ENCODE peak calls at places on chromosomes 2 and 18, in six cellular contexts. X is uterus, C is right lobe of liver, U is adrenal gland, O is ovary, G is Peyer's patch. W is an unnamed sample.

GRCh38 chr18:10420561-10421352 is 33.7 kb upstream of the APCDD1 start:
- DNase-seq in X (no peak), U (no peak), C (no peak), G (no peak), O (no peak), W (no peak)

GRCh38 chr2:105125428-105125827 is 87.6 kb downstream of the MRPS9 start:
- DNase-seq in O (no peak), U (no peak), G (no peak), X (no peak), C (no peak), W (peak)

GRCh38 chr2:219426534-219427136 is 8.0 kb upstream of the SPEG start:
- DNase-seq in G (no peak), U (no peak), C (no peak), X (no peak), O (no peak), W (no peak)

GRCh38 chr2:96538487-96539214 is 2.1 kb downstream of the ARID5A start:
- DNase-seq in C (peak), U (peak), O (peak), X (peak), G (peak), W (no peak)

GRCh38 chr18:10051877-10052631 is 138.2 kb downstream of the VAPA start:
- DNase-seq in C (no peak), G (peak), X (peak), U (no peak), O (peak), W (no peak)

GRCh38 chr2:18378020-18378653 is 182.3 kb downstream of the RDH14 start:
- DNase-seq in C (no peak), G (peak), X (no peak), U (peak), O (no peak), W (peak)

GRCh38 chr18:3015851-3016250 is 2.9 kb upstream of the LPIN2 start:
- DNase-seq in O (no peak), G (no peak), U (no peak), X (no peak), C (no peak), W (no peak)

GRCh38 chr18:61980355-61980754 is 87.5 kb upstream of the RNF152 start:
- DNase-seq in O (no peak), C (no peak), X (no peak), U (no peak), G (no peak), W (no peak)

GRCh38 chr2:84959045-84959493 is 11.9 kb upstream of the KCMF1 start:
- DNase-seq in U (no peak), X (no peak), O (no peak), C (no peak), G (no peak), W (no peak)

GRCh38 chr2:236010920-236011685 is 157.1 kb downstream of the GBX2 start:
- DNase-seq in X (no peak), G (no peak), C (no peak), U (no peak), O (no peak), W (no peak)

GRCh38 chr2:231455222-231455621 is 9.1 kb downstream of the NCL start:
- DNase-seq in G (no peak), C (peak), O (no peak), U (no peak), X (no peak), W (no peak)

GRCh38 chr2:174675615-174676014 is 78.0 kb upstream of the WIPF1 start:
- DNase-seq in G (no peak), O (no peak), U (no peak), X (no peak), C (no peak), W (no peak)

GRCh38 chr2:177622516-177622915 is 229.9 kb downstream of the AGPS start:
- DNase-seq in G (no peak), X (no peak), U (no peak), C (no peak), O (peak), W (no peak)

GRCh38 chr18:79378416-79379250 is 17.1 kb upstream of the NFATC1 start:
- DNase-seq in X (peak), G (peak), U (peak), C (no peak), O (peak), W (peak)

GRCh38 chr2:55038428-55038827 is 11.8 kb downstream of the RTN4 start:
- DNase-seq in X (no peak), G (no peak), O (no peak), U (no peak), C (no peak), W (peak)

GRCh38 chr2:147636238-147636887 is 208.5 kb upstream of the ACVR2A start:
- DNase-seq in C (no peak), O (no peak), G (no peak), X (peak), U (peak), W (no peak)

GRCh38 chr2:158501301-158501700 is 44.5 kb downstream of the PKP4 start:
- DNase-seq in O (no peak), G (no peak), C (no peak), U (no peak), X (no peak), W (no peak)

GRCh38 chr2:32804205-32804604 is 142.5 kb upstream of the LTBP1 start:
- DNase-seq in G (no peak), X (no peak), O (no peak), U (no peak), C (no peak), W (no peak)

GRCh38 chr2:223589901-223590300 is 12.3 kb downstream of the SCG2 start:
- DNase-seq in G (no peak), U (no peak), C (no peak), X (no peak), O (no peak), W (no peak)

GRCh38 chr18:59779979-59780378 is 82.8 kb upstream of the CCBE1 start:
- DNase-seq in G (no peak), U (peak), O (no peak), X (no peak), C (no peak), W (no peak)

DNA sequence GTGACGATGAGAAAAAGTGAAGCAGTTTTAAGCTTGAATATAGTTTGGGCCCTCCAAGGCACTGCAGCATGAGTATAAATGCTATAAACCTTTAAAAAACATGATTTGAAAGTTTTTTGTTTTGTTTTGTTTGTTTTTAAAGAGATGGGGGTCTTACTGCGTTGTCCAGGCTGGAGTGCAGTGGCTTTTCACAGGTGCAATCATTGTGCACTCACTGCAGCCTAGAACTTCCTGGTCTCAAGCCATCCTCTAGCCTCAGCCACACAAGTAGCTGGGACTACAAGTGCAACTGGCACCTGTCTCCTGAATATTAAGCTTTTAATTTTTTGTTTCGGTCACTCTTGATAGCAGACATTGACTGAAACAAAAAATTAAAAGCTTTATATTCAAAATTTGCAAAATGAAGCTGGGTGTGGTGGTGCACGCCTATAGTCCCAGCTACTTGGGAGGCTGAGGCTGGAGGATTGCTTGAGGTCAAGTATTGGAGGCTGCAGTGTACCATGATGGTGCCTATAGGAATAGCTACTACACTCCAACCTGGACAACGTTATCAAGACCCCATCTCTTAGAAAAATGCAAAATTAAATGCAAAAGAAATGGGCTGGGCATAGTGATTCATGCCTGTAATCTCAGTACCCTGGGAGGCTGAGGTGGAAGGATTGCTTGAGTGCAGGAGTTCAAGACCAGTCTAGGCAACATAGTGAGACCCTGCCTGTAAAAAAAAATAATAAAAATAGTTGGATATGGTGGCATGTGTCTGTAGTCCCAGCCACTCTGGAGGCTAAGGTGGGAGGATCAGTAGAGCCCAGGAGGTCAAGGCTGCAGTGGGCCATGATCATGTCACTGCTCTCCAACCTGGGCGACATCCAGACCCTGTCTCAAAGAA is 15.0 kb downstream of the FZD5 start:
- DNase-seq in G (no peak), O (no peak), C (no peak), X (no peak), U (no peak), W (no peak)
- TF ChIP-seq POLR2A in G (no peak), O (no peak), C (no peak), X (no peak), U (no peak), W (no peak)

GRCh38 chr2:207928079-207928478 is 97.2 kb downstream of the PLEKHM3 start:
- DNase-seq in C (no peak), X (no peak), O (no peak), G (no peak), U (no peak), W (no peak)

GRCh38 chr2:207934720-207935119 is 90.6 kb downstream of the PLEKHM3 start:
- DNase-seq in O (no peak), C (peak), G (no peak), U (no peak), X (no peak), W (no peak)

GRCh38 chr2:207929923-207930322 is 95.4 kb downstream of the PLEKHM3 start:
- DNase-seq in X (no peak), O (no peak), C (no peak), G (no peak), U (no peak), W (no peak)

GRCh38 chr2:207933396-207934045 is 91.8 kb downstream of the PLEKHM3 start:
- DNase-seq in O (no peak), G (no peak), X (no peak), U (no peak), C (no peak), W (no peak)

DNA sequence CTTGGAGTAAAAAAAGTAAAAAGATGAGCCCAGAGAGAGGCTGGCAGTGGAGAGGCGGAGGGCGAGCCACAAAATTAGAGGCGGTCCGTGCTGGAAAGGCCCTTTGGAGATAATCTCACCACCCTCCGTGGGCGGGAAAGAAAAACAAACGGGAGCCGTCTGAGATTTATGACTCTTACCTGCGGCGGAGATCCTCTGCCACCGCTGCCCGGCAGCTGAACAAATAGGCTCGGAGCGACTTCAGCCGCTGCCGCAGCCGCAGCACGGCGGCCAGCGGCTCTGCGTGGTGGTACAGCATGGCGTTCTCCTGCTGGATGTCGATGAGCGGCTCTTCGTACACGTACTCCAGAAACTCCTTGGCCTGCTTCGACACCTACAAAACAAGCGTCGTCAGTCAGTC is 94.6 kb downstream of the PLEKHM3 start:
- DNase-seq in U (peak), X (no peak), C (peak), G (peak), O (peak), W (no peak)
- TF ChIP-seq POLR2A in U (no peak), X (no peak), C (peak), G (no peak), O (no peak), W (no peak)

GRCh38 chr2:202911203-202911512 is 315 bp downstream of the WDR12 start:
- DNase-seq in G (no peak), U (no peak), C (no peak), O (no peak), X (no peak), W (peak)

GRCh38 chr2:202910687-202911086 is 786 bp downstream of the WDR12 start:
- DNase-seq in G (no peak), U (no peak), C (no peak), X (no peak), O (no peak), W (peak)

GRCh38 chr2:202909394-202910192 is 1.9 kb downstream of the WDR12 start:
- DNase-seq in O (no peak), U (no peak), X (no peak), C (no peak), G (no peak), W (no peak)

GRCh38 chr2:202908186-202908585 is 3.3 kb downstream of the WDR12 start:
- DNase-seq in X (no peak), U (no peak), G (no peak), C (no peak), O (no peak), W (no peak)

GRCh38 chr2:202911513-202912341 is at the start of the genes CARF and WDR12:
- DNase-seq in C (peak), U (peak), G (peak), O (peak), X (peak), W (peak)
- TF ChIP-seq POLR2A in C (peak), U (peak), G (peak), O (peak), X (no peak), W (peak)

GRCh38 chr2:173027181-173028128 is 48.2 kb upstream of the MAP3K20 start:
- DNase-seq in X (peak), C (peak), O (peak), G (peak), U (peak), W (peak)
- TF ChIP-seq POLR2A in X (no peak), C (no peak), O (no peak), G (no peak), U (no peak), W (no peak)

DNA sequence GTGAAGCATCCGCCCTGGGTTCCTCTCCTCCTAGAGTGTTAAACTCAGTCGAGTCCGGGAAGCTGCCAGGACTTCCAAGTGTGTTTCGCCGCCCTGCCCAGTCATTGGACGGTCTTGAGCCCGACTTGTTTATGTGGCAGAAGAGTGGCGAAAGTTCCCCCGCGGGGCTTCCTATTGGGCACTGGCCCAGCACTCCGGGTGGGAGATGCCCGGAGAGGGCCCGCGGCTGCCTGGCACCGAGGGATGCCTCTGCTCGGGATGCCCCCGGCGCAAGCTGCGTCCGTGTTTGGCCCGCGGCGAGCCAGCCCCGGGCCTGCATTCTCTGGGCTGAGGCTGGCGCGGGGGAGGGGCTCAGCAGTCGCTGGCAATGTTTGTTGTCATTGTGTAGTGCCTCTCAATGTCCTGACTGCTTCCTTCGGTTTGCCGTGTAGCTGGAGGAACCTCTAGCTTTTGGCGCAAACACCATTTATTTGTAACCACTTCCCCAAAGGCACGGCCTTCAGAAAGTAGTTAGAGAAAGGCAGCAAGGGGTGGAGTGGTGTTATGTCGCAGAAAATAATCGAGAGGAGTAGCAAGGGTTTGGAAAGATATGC is 1.2 kb downstream of the CYBRD1 start:
- DNase-seq in X (peak), C (peak), O (peak), U (peak), G (peak), W (peak)
- TF ChIP-seq POLR2A in X (no peak), C (peak), O (no peak), U (no peak), G (peak), W (no peak)

DNA sequence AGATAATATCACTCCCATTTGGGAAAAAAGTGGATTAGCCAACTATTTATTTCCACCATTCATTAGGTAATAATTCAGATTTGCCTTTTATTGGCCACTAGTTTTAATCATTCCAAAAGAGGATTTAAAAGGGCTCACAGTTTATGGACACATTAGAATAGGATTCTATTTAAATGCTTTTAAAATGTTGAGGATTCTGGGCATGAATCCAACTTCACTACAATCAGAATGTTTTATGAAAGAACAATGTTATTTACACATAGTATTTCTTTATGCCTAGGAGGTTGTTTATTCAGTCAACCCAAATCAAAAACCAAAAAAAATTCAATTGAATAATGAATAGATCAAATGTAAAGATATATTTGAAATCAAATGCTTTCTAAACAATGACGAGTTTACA is 232.2 kb downstream of the GULP1 start:
- DNase-seq in U (no peak), G (no peak), C (no peak), O (no peak), X (no peak), W (no peak)
- TF ChIP-seq POLR2A in U (no peak), G (no peak), C (no peak), O (no peak), X (no peak), W (no peak)

GRCh38 chr2:38665854-38666577 is at the start of gene GALM:
- DNase-seq in X (peak), O (peak), G (peak), U (peak), C (peak), W (peak)
- TF ChIP-seq POLR2A in X (peak), O (peak), G (peak), U (peak), C (peak), W (peak)

DNA sequence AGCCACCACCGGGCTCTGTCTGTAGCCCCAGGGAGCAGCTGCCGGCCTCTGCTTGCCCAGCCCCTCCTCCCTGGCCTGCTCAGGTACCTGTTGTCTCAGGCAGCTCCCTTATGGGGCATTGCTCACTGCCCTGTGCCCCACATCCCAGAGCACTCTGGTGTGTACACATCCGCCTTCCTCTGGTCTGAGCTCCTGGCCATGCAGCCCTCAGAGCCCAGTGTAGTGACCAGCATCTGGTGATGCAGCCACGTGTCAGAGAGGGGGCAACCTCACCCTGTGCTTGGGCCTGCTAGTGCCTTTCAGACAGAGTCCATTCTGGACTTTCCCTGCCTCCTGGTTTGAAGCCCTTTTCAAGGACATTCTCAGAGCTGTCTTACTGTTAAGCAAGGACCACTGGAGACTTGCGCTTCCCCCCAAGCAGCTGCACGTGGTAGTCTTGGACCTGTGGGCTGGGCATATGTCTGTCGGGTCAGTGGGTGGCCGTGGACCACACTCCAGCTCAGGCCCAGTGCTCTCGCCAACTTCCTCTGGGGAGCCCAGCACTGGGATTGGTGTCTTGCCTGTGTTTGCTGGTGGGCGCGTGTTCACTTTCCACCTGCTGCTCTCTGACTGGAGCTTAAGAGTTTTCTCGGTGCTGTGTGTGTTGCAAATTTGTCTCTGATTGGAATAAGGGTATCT is 30.7 kb downstream of the DGKD start:
- DNase-seq in U (no peak), G (no peak), O (no peak), X (no peak), C (no peak), W (no peak)
- TF ChIP-seq POLR2A in U (no peak), G (no peak), O (no peak), X (no peak), C (no peak), W (no peak)